ENCODE peak calls at places on chromosomes 6 and 20, in seven cellular contexts. X is IMR-90; Y is heart left ventricle; M is CD4-positive, CD25-positive, alpha-beta regulatory T cell; J is gastrocnemius medialis; Q is spleen; B is psoas muscle. H is an unnamed sample. For H3K9me3, the result is how much of the 10 kb centered on the place peaks cover.

GRCh38 chr6:49892280-49892679 is 25.9 kb upstream of the CRISP1 start:
- DNase-seq in M (no peak), X (no peak), J (no peak), B (no peak), Y (no peak), Q (no peak), H (no peak)

GRCh38 chr6:152651986-152652385 is 14.8 kb upstream of the SYNE1 start:
- DNase-seq in B (no peak), Q (no peak), M (no peak), X (peak), Y (no peak), J (no peak), H (no peak)

GRCh38 chr6:10237284-10238043 is 177.4 kb downstream of the TFAP2A start:
- DNase-seq in Y (no peak), Q (no peak), B (no peak), M (no peak), J (no peak), X (peak), H (peak)

GRCh38 chr20:58073945-58074920 is 154.2 kb downstream of the ANKRD60 start:
- DNase-seq in Y (no peak), J (no peak), M (no peak), B (peak), X (no peak), Q (peak), H (no peak)

GRCh38 chr6:169685860-169686259 is 16.0 kb downstream of the WDR27 start:
- DNase-seq in Q (no peak), Y (no peak), B (no peak), X (no peak), J (no peak), M (no peak), H (no peak)

GRCh38 chr6:132070356-132070755 is 119.2 kb upstream of the CCN2 start:
- DNase-seq in B (no peak), Y (no peak), Q (no peak), X (no peak), M (no peak), J (no peak), H (no peak)

GRCh38 chr20:61959301-61959700 is 106.4 kb downstream of the TAF4 start:
- DNase-seq in Y (no peak), J (peak), X (no peak), B (no peak), Q (peak), M (no peak), H (no peak)

GRCh38 chr20:2759143-2759542 is 41.3 kb downstream of the CPXM1 start:
- DNase-seq in J (no peak), X (no peak), B (no peak), Q (peak), M (no peak), Y (no peak), H (no peak)

GRCh38 chr20:2293971-2294370 is 1.8 kb upstream of the TGM3 start:
- DNase-seq in X (no peak), B (no peak), Y (no peak), J (no peak), Q (no peak), M (no peak), H (no peak)

GRCh38 chr20:49569403-49570115 is 1.6 kb upstream of the PTGIS start:
- DNase-seq in J (no peak), Y (no peak), X (peak), M (no peak), B (no peak), Q (no peak), H (no peak)

GRCh38 chr6:56819604-56820003 is 135.3 kb upstream of the BEND6 start:
- DNase-seq in Y (no peak), X (no peak), J (no peak), B (no peak), M (no peak), Q (no peak), H (no peak)

GRCh38 chr20:36712775-36713174 is 33.1 kb downstream of the NDRG3 start:
- DNase-seq in J (no peak), X (no peak), Q (no peak), Y (no peak), B (no peak), M (no peak), H (no peak)

GRCh38 chr20:8227293-8227692 is 95.2 kb downstream of the PLCB1 start:
- DNase-seq in Q (no peak), J (no peak), X (no peak), M (no peak), Y (no peak), B (no peak), H (no peak)

GRCh38 chr6:39416728-39417127 is 94.2 kb upstream of the KCNK16 start:
- DNase-seq in X (peak), B (peak), Q (no peak), J (peak), M (no peak), Y (no peak), H (no peak)

GRCh38 chr6:100464910-100465700 is at the start of gene SIM1:
- DNase-seq in Q (no peak), Y (no peak), M (no peak), X (peak), J (peak), B (peak), H (peak)

GRCh38 chr20:4153251-4153650 is 137.9 kb upstream of the RNF24 start:
- DNase-seq in M (no peak), B (no peak), Y (no peak), X (no peak), J (no peak), Q (peak), H (peak)

GRCh38 chr6:57068066-57068465 is 21.6 kb downstream of the KIAA1586 start:
- DNase-seq in B (no peak), J (no peak), Y (no peak), X (peak), Q (no peak), M (no peak), H (no peak)

GRCh38 chr6:25411316-25411961 is 132.3 kb downstream of the CARMIL1 start:
- DNase-seq in B (no peak), M (no peak), X (no peak), Y (no peak), Q (no peak), J (no peak), H (no peak)

GRCh38 chr6:93418448-93419303 is 683 bp downstream of the EPHA7 start:
- DNase-seq in X (no peak), Q (peak), Y (peak), J (no peak), M (no peak), B (peak), H (peak)

GRCh38 chr20:768426-768978 is at the start of gene SLC52A3:
- DNase-seq in M (no peak), Y (peak), X (no peak), J (no peak), Q (no peak), B (no peak), H (peak)

GRCh38 chr20:31841928-31842327 is 3.5 kb downstream of the FOXS1 start:
- DNase-seq in M (no peak), X (peak), Q (no peak), Y (no peak), J (no peak), B (no peak), H (no peak)

GRCh38 chr20:23047738-23048214 is 1.7 kb downstream of the THBD start:
- DNase-seq in M (no peak), X (no peak), B (peak), J (peak), Y (peak), Q (peak), H (no peak)

GRCh38 chr20:7146552-7147219 is 379.2 kb downstream of the BMP2 start:
- DNase-seq in Y (no peak), X (no peak), B (no peak), M (no peak), J (no peak), Q (no peak), H (no peak)

GRCh38 chr6:67210450-67210849 is 1424.6 kb upstream of the ADGRB3 start:
- DNase-seq in B (no peak), X (no peak), M (no peak), Q (no peak), J (no peak), Y (no peak), H (no peak)

GRCh38 chr6:151148111-151148510 is 91.7 kb upstream of the AKAP12 start:
- DNase-seq in J (no peak), B (no peak), Y (no peak), M (no peak), X (no peak), Q (no peak), H (no peak)

GRCh38 chr6:11042750-11043551 is 1.2 kb downstream of the ELOVL2 start:
- DNase-seq in B (no peak), Y (no peak), Q (no peak), X (peak), M (no peak), J (no peak), H (no peak)

GRCh38 chr20:63635431-63636141 is 8.7 kb upstream of the GMEB2 start:
- DNase-seq in Y (no peak), M (peak), J (no peak), B (no peak), Q (peak), X (no peak), H (peak)

GRCh38 chr6:12806811-12807210 is 90.2 kb downstream of the PHACTR1 start:
- DNase-seq in X (no peak), J (no peak), Y (no peak), B (no peak), M (no peak), Q (no peak), H (no peak)

GRCh38 chr6:3946779-3947178 is 97.6 kb downstream of the FAM50B start:
- DNase-seq in B (no peak), Q (no peak), M (no peak), Y (no peak), J (no peak), X (no peak), H (no peak)

GRCh38 chr6:152360016-152360415 is 277.1 kb downstream of the SYNE1 start:
- DNase-seq in B (no peak), J (no peak), Q (no peak), M (no peak), Y (no peak), X (no peak), H (no peak)

GRCh38 chr6:27295301-27296079 is 16.6 kb downstream of the POM121L2 start:
- DNase-seq in M (no peak), X (peak), Q (no peak), J (no peak), Y (no peak), B (no peak), H (no peak)
- H3K9me3 ChIP-seq in M (under half), X (under half), Q (under half), J (under half), Y (under half), B (under half), H (under half)

GRCh38 chr6:144601221-144601620 is 316.1 kb downstream of the UTRN start:
- DNase-seq in M (no peak), B (no peak), Y (no peak), X (no peak), J (no peak), Q (no peak), H (no peak)
- H3K9me3 ChIP-seq in M (under half), B (under half), Y (under half), X (under half), J (under half), Q (under half), H (under half)

GRCh38 chr20:41609476-41609875 is 8.7 kb downstream of the CHD6 start:
- DNase-seq in X (no peak), B (no peak), M (no peak), Y (no peak), J (no peak), Q (no peak), H (no peak)
- H3K9me3 ChIP-seq in X (under half), B (under half), M (under half), Y (under half), J (under half), Q (under half), H (under half)

GRCh38 chr6:82488403-82488802 is 124.8 kb downstream of the TPBG start:
- DNase-seq in X (no peak), Q (no peak), Y (no peak), J (no peak), B (no peak), M (no peak), H (no peak)
- H3K9me3 ChIP-seq in X (under half), Q (half or more), Y (under half), J (under half), B (under half), M (under half), H (under half)

DNA sequence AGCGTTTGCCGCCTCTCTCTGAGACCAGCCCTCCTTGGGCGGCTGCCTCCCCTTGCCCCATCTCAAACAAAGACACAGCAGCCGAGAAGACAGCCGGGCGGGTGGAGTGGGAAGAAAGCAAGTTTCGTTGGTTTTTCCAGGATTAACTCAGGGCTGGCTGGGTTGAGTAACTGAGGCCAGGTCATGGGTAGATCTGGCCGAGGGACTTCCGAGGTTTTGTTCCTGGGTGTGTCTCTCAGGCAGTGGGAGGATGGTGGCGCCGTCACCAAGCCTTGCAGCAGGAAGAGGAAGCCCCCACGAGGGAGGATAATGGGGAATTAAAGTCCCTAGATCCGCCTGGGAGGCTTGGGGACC is 167.2 kb downstream of the TTLL2 start:
- DNase-seq in M (no peak), J (no peak), B (no peak), X (no peak), Y (peak), Q (no peak), H (no peak)
- H3K9me3 ChIP-seq in M (under half), J (under half), B (under half), X (half or more), Y (under half), Q (under half), H (under half)

GRCh38 chr6:30282522-30282921 is 44.2 kb upstream of the TRIM39 start:
- DNase-seq in J (no peak), Q (no peak), B (no peak), X (no peak), Y (no peak), M (no peak), H (no peak)

GRCh38 chr6:30287139-30287538 is 39.6 kb upstream of the TRIM39 start:
- DNase-seq in J (no peak), M (no peak), X (no peak), Y (no peak), Q (no peak), B (no peak), H (no peak)
- H3K9me3 ChIP-seq in J (under half), M (half or more), X (under half), Y (half or more), Q (half or more), B (half or more), H (under half)

GRCh38 chr20:25081065-25081729 is 744 bp downstream of the VSX1 start:
- DNase-seq in X (no peak), J (no peak), M (no peak), B (no peak), Y (no peak), Q (peak), H (no peak)
- H3K9me3 ChIP-seq in X (under half), J (under half), M (under half), B (under half), Y (under half), Q (under half), H (under half)

GRCh38 chr6:30283761-30284160 is 43.0 kb upstream of the TRIM39 start:
- DNase-seq in B (no peak), Y (no peak), Q (no peak), M (no peak), X (no peak), J (no peak), H (no peak)
- H3K9me3 ChIP-seq in B (half or more), Y (half or more), Q (half or more), M (half or more), X (under half), J (under half), H (half or more)

GRCh38 chr6:168198302-168199180 is 119.5 kb upstream of the FRMD1 start:
- DNase-seq in J (no peak), B (no peak), Q (no peak), X (no peak), M (no peak), Y (no peak), H (no peak)
- H3K9me3 ChIP-seq in J (under half), B (under half), Q (under half), X (under half), M (under half), Y (under half), H (under half)

GRCh38 chr20:29408034-29408695 is 1849.3 kb upstream of the DEFB115 start:
- DNase-seq in M (no peak), B (no peak), Q (no peak), X (no peak), Y (no peak), J (no peak), H (no peak)
- H3K9me3 ChIP-seq in M (under half), B (under half), Q (under half), X (under half), Y (under half), J (under half), H (under half)